ENCODE peak calls at places on chromosomes 12 and 14, in seven cellular contexts. W is cardiac muscle cell; S is AG04450; M is left ventricle myocardium inferior; N is lung; P is naive thymus-derived CD4-positive, alpha-beta T cell; D is RWPE1. B is an unnamed sample.

GRCh38 chr14:22333408-22334274 is 255.4 kb downstream of the DAD1 start:
- DNase-seq in W (no peak), S (no peak), M (no peak), N (no peak), P (no peak), D (peak), B (no peak)

GRCh38 chr12:116708826-116709756 is 28.8 kb downstream of the SPRING1 start:
- DNase-seq in W (no peak), S (no peak), M (peak), N (peak), P (peak), D (peak), B (peak)

GRCh38 chr12:104687823-104688573 is 231.2 kb downstream of the CHST11 start:
- DNase-seq in W (no peak), S (no peak), M (no peak), N (no peak), P (no peak), D (no peak), B (no peak)

GRCh38 chr12:132111641-132112304 is 32.3 kb downstream of the DDX51 start:
- DNase-seq in W (no peak), S (no peak), M (no peak), N (no peak), P (no peak), D (no peak), B (no peak)

GRCh38 chr12:108609535-108610335 is 11.9 kb upstream of the TMEM119 start:
- DNase-seq in W (peak), S (peak), M (peak), N (peak), P (no peak), D (no peak), B (no peak)

GRCh38 chr12:93844385-93844784 is 167.2 kb downstream of the CRADD start:
- DNase-seq in W (no peak), S (no peak), M (no peak), N (no peak), P (no peak), D (no peak), B (no peak)

GRCh38 chr12:112381421-112381897 is 772 bp downstream of the HECTD4 start:
- DNase-seq in W (no peak), S (no peak), M (peak), N (no peak), P (no peak), D (peak), B (no peak)

GRCh38 chr12:53096089-53096741 is 1.3 kb upstream of the IGFBP6 start:
- DNase-seq in W (no peak), S (peak), M (peak), N (peak), P (no peak), D (peak), B (no peak)

GRCh38 chr14:50647282-50647681 is 20.8 kb downstream of the SAV1 start:
- DNase-seq in W (no peak), S (no peak), M (no peak), N (no peak), P (no peak), D (no peak), B (no peak)

GRCh38 chr14:52240623-52241022 is 26.9 kb upstream of the PTGDR start:
- DNase-seq in W (no peak), S (no peak), M (no peak), N (no peak), P (no peak), D (no peak), B (no peak)

GRCh38 chr12:54549774-54550451 is 512 bp downstream of the PDE1B start:
- DNase-seq in W (no peak), S (no peak), M (no peak), N (no peak), P (peak), D (peak), B (no peak)

GRCh38 chr12:65122661-65123060 is 1.6 kb upstream of the WIF1 start:
- DNase-seq in W (no peak), S (no peak), M (no peak), N (no peak), P (no peak), D (no peak), B (no peak)

GRCh38 chr12:120276734-120277133 is 11.2 kb upstream of the PXN start:
- DNase-seq in W (no peak), S (no peak), M (no peak), N (no peak), P (no peak), D (no peak), B (no peak)

GRCh38 chr12:12557733-12558132 is 4.9 kb downstream of the DUSP16 start:
- DNase-seq in W (no peak), S (no peak), M (no peak), N (no peak), P (no peak), D (no peak), B (no peak)
- H3K27ac ChIP-seq in W (no peak), S (no peak), M (no peak), N (no peak), P (no peak), D (no peak), B (no peak)

GRCh38 chr12:24015771-24016170 is 66.3 kb upstream of the SOX5 start:
- DNase-seq in W (no peak), S (no peak), M (no peak), N (no peak), P (no peak), D (no peak), B (no peak)

GRCh38 chr12:24014853-24015590 is 65.6 kb upstream of the SOX5 start:
- DNase-seq in W (no peak), S (no peak), M (no peak), N (no peak), P (no peak), D (no peak), B (no peak)

GRCh38 chr12:24025153-24025798 is 75.8 kb upstream of the SOX5 start:
- DNase-seq in W (no peak), S (no peak), M (no peak), N (no peak), P (no peak), D (no peak), B (no peak)

GRCh38 chr12:24021164-24021502 is 71.7 kb upstream of the SOX5 start:
- DNase-seq in W (no peak), S (no peak), M (no peak), N (no peak), P (no peak), D (no peak), B (no peak)

GRCh38 chr12:24020391-24021163 is 71.1 kb upstream of the SOX5 start:
- DNase-seq in W (no peak), S (no peak), M (no peak), N (no peak), P (no peak), D (no peak), B (no peak)
- H3K27ac ChIP-seq in W (no peak), S (no peak), M (no peak), N (no peak), P (no peak), D (no peak), B (no peak)

GRCh38 chr14:99478133-99478532 is 2.5 kb downstream of the SETD3 start:
- DNase-seq in W (no peak), S (no peak), M (no peak), N (no peak), P (no peak), D (no peak), B (no peak)

GRCh38 chr14:99476864-99477263 is 3.8 kb downstream of the SETD3 start:
- DNase-seq in W (no peak), S (no peak), M (no peak), N (no peak), P (no peak), D (no peak), B (no peak)

GRCh38 chr14:99472937-99473336 is 7.7 kb downstream of the SETD3 start:
- DNase-seq in W (no peak), S (no peak), M (no peak), N (no peak), P (no peak), D (no peak), B (no peak)

GRCh38 chr14:99475179-99475578 is 5.5 kb downstream of the SETD3 start:
- DNase-seq in W (peak), S (no peak), M (no peak), N (no peak), P (no peak), D (no peak), B (no peak)

DNA sequence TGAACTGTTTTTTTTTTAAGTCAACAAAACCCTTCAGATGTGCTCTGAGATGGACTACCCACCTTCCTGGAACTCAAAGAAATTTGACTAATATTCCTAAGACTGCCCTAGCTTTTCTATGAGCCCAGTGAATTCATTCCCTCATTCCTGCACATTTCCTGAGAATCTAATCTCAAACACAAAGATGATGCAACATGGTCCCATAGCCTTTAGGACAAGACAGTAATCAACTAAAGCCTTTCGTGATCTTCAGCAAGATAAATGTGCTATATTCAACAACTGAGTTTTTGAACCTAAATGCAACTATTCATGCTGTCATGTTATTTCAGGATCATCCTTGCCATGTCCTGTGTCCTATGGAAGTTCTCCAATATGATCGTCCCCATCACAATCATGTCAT is 5.0 kb downstream of the SETD3 start:
- DNase-seq in W (no peak), S (no peak), M (no peak), N (no peak), P (no peak), D (no peak), B (no peak)
- H3K27ac ChIP-seq in W (no peak), S (no peak), M (peak), N (no peak), P (no peak), D (no peak), B (no peak)

GRCh38 chr14:73810478-73811163 is 41.0 kb upstream of the PTGR2 start:
- DNase-seq in W (no peak), S (no peak), M (no peak), N (no peak), P (no peak), D (no peak), B (no peak)
- H3K27ac ChIP-seq in W (no peak), S (no peak), M (no peak), N (no peak), P (no peak), D (no peak), B (no peak)

DNA sequence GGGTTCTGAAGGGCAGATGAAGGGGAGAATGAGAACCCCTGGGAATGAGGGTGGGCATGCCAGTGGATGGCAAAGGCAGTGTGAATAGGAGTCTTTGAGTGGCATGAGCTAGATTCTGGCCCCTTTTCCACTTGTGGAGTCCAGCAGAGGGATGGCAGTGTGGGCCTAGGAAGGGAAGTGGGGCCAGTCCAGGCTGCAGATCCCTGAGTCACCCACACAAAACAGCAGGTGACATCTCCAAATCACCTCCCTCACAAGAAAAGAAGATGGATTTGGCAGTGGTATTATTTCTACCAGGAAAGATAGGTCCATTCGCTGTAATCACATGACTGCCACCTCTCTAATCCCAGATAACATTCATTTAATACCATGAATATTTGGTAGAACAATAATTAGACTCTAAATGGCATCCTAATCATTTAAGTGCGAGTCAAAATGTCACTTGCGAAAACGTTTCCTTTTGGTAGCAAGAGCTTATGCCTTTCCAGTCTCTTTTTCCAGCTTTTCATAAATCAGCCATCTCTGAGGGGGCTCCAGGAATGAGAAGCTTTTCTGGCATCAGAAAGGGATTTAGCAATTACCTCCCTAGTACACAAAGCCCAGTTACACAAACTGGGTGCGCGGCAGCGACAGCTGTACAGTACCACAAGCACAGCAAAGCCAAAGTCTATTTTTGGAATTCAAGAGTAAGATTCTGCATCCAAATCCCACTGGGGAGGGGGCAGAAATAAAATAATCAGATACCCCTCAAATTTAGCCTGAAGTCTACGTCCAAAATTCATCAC is 151.1 kb downstream of the TTC7B start:
- DNase-seq in W (no peak), S (no peak), M (no peak), N (no peak), P (no peak), D (no peak), B (no peak)
- H3K27ac ChIP-seq in W (no peak), S (no peak), M (peak), N (no peak), P (no peak), D (no peak), B (no peak)

GRCh38 chr12:49646871-49647270 is 23.5 kb downstream of the PRPF40B start:
- DNase-seq in W (no peak), S (no peak), M (no peak), N (no peak), P (no peak), D (no peak), B (no peak)

GRCh38 chr12:49648722-49649032 is 25.3 kb downstream of the PRPF40B start:
- DNase-seq in W (peak), S (no peak), M (no peak), N (no peak), P (no peak), D (no peak), B (no peak)

GRCh38 chr12:49647280-49647679 is 23.9 kb downstream of the PRPF40B start:
- DNase-seq in W (no peak), S (no peak), M (no peak), N (no peak), P (no peak), D (no peak), B (no peak)

GRCh38 chr12:49649445-49649844 is 26.1 kb downstream of the PRPF40B start:
- DNase-seq in W (no peak), S (no peak), M (no peak), N (no peak), P (no peak), D (no peak), B (no peak)

GRCh38 chr12:49647827-49648721 is 24.7 kb downstream of the PRPF40B start:
- DNase-seq in W (no peak), S (no peak), M (no peak), N (no peak), P (no peak), D (no peak), B (no peak)
- H3K27ac ChIP-seq in W (peak), S (no peak), M (peak), N (peak), P (peak), D (peak), B (peak)

B was measured in caudate nucleus.